ENCODE peak calls at places on chromosomes 5 and 9, in ten cellular contexts. R is ovary, E is stomach, L is adrenal gland, D is body of pancreas, W is suprapubic skin, H is breast epithelium, A is spleen, Y is prostate gland, S is uterus. Z is an unnamed sample.

GRCh38 chr5:97121848-97122247 is 20.6 kb downstream of the LIX1 start:
- DNase-seq in R (no peak), E (no peak), L (no peak), D (no peak), W (no peak), H (no peak), A (no peak), Y (no peak), S (no peak), Z (no peak)

GRCh38 chr9:109354190-109354589 is 33.3 kb upstream of the EPB41L4B start:
- DNase-seq in R (no peak), E (no peak), L (no peak), D (no peak), W (no peak), H (no peak), A (no peak), Y (no peak), S (no peak), Z (no peak)

GRCh38 chr5:93078082-93079038 is 502.7 kb downstream of the NR2F1-AS1 start:
- DNase-seq in R (peak), E (peak), L (peak), D (peak), W (no peak), H (no peak), A (no peak), Y (peak), S (peak), Z (no peak)

GRCh38 chr5:33297760-33298216 is 143.0 kb upstream of the TARS1 start:
- DNase-seq in R (no peak), E (no peak), L (no peak), D (no peak), W (no peak), H (no peak), A (peak), Y (no peak), S (no peak), Z (no peak)

GRCh38 chr5:140800816-140801493 is at the start of gene PCDHA3:
- DNase-seq in R (no peak), E (no peak), L (no peak), D (peak), W (no peak), H (no peak), A (no peak), Y (no peak), S (no peak), Z (no peak)

GRCh38 chr5:175718401-175719108 is 60.7 kb downstream of the HRH2 start:
- DNase-seq in R (no peak), E (peak), L (no peak), D (peak), W (peak), H (peak), A (no peak), Y (peak), S (no peak), Z (no peak)

GRCh38 chr5:72280655-72281069 is 39.4 kb downstream of the MRPS27 start:
- DNase-seq in R (peak), E (no peak), L (peak), D (no peak), W (no peak), H (no peak), A (no peak), Y (no peak), S (peak), Z (no peak)

GRCh38 chr9:15176821-15177220 is 130.2 kb downstream of the TTC39B start:
- DNase-seq in R (no peak), E (no peak), L (no peak), D (no peak), W (no peak), H (no peak), A (no peak), Y (no peak), S (no peak), Z (no peak)

GRCh38 chr5:24633705-24634325 is 11.0 kb downstream of the CDH10 start:
- DNase-seq in R (no peak), E (no peak), L (no peak), D (no peak), W (no peak), H (no peak), A (no peak), Y (no peak), S (no peak), Z (no peak)

GRCh38 chr5:168611163-168611562 is 32.0 kb upstream of the PANK3 start:
- DNase-seq in R (no peak), E (no peak), L (no peak), D (no peak), W (no peak), H (no peak), A (no peak), Y (no peak), S (no peak), Z (no peak)

GRCh38 chr9:78031271-78031825 is at the start of gene GNAQ:
- DNase-seq in R (peak), E (no peak), L (peak), D (peak), W (peak), H (no peak), A (peak), Y (no peak), S (peak), Z (no peak)

GRCh38 chr5:165913059-165913458 is 2378.4 kb upstream of the WWC1 start:
- DNase-seq in R (no peak), E (no peak), L (no peak), D (no peak), W (no peak), H (no peak), A (no peak), Y (no peak), S (no peak), Z (no peak)

GRCh38 chr9:126499005-126499910 is 114.5 kb upstream of the LMX1B start:
- DNase-seq in R (peak), E (peak), L (no peak), D (peak), W (no peak), H (no peak), A (peak), Y (no peak), S (peak), Z (no peak)

GRCh38 chr9:132694144-132694543 is 23.9 kb downstream of the GTF3C4 start:
- DNase-seq in R (no peak), E (no peak), L (no peak), D (no peak), W (no peak), H (no peak), A (no peak), Y (no peak), S (no peak), Z (no peak)

GRCh38 chr5:78644129-78644528 is 4.4 kb downstream of the LHFPL2 start:
- DNase-seq in R (no peak), E (no peak), L (no peak), D (no peak), W (no peak), H (no peak), A (no peak), Y (no peak), S (no peak), Z (no peak)

GRCh38 chr5:28301676-28302075 is 1263.3 kb upstream of the CDH9 start:
- DNase-seq in R (no peak), E (no peak), L (peak), D (no peak), W (no peak), H (no peak), A (no peak), Y (no peak), S (no peak), Z (no peak)

GRCh38 chr9:21670374-21670773 is 132.1 kb upstream of the MTAP start:
- DNase-seq in R (no peak), E (no peak), L (no peak), D (no peak), W (no peak), H (no peak), A (no peak), Y (no peak), S (no peak), Z (no peak)

GRCh38 chr5:113043491-113043931 is 66.9 kb downstream of the DCP2 start:
- DNase-seq in R (no peak), E (no peak), L (no peak), D (peak), W (no peak), H (no peak), A (no peak), Y (no peak), S (no peak), Z (no peak)

GRCh38 chr9:126151671-126152050 is 175.0 kb upstream of the MVB12B start:
- DNase-seq in R (no peak), E (peak), L (no peak), D (no peak), W (no peak), H (no peak), A (peak), Y (peak), S (no peak), Z (no peak)

GRCh38 chr9:2181794-2182193 is 166.6 kb downstream of the SMARCA2 start:
- DNase-seq in R (no peak), E (peak), L (peak), D (peak), W (no peak), H (no peak), A (no peak), Y (no peak), S (no peak), Z (no peak)

GRCh38 chr9:131735238-131736181 is 4.4 kb downstream of the RAPGEF1 start:
- DNase-seq in R (no peak), E (peak), L (no peak), D (no peak), W (no peak), H (no peak), A (no peak), Y (no peak), S (no peak), Z (no peak)

GRCh38 chr5:160333726-160334125 is 21.4 kb upstream of the CCNJL start:
- DNase-seq in R (no peak), E (no peak), L (no peak), D (no peak), W (no peak), H (no peak), A (no peak), Y (no peak), S (no peak), Z (no peak)

GRCh38 chr5:61346511-61346910 is 14.5 kb downstream of the ZSWIM6 start:
- DNase-seq in R (no peak), E (no peak), L (no peak), D (no peak), W (no peak), H (no peak), A (no peak), Y (no peak), S (no peak), Z (no peak)

GRCh38 chr5:94111209-94112004 is 370.0 kb upstream of the POU5F2 start:
- DNase-seq in R (peak), E (peak), L (peak), D (peak), W (peak), H (peak), A (peak), Y (peak), S (peak), Z (peak)

GRCh38 chr5:126514159-126515141 is 80.6 kb downstream of the ALDH7A1 start:
- DNase-seq in R (peak), E (no peak), L (peak), D (no peak), W (no peak), H (no peak), A (no peak), Y (no peak), S (no peak), Z (no peak)

GRCh38 chr5:36156124-36156601 is 4.3 kb downstream of the SKP2 start:
- DNase-seq in R (no peak), E (no peak), L (no peak), D (no peak), W (no peak), H (no peak), A (no peak), Y (no peak), S (no peak), Z (no peak)

GRCh38 chr9:99115947-99116543 is 11.1 kb downstream of the TGFBR1 start:
- DNase-seq in R (no peak), E (no peak), L (no peak), D (no peak), W (no peak), H (no peak), A (no peak), Y (no peak), S (no peak), Z (no peak)

GRCh38 chr5:56356876-56357160 is 123.7 kb upstream of the ANKRD55 start:
- DNase-seq in R (no peak), E (no peak), L (no peak), D (no peak), W (no peak), H (no peak), A (no peak), Y (no peak), S (no peak), Z (no peak)

GRCh38 chr9:2662496-2662895 is 40.9 kb downstream of the VLDLR start:
- DNase-seq in R (no peak), E (peak), L (no peak), D (peak), W (no peak), H (no peak), A (no peak), Y (no peak), S (no peak), Z (no peak)

GRCh38 chr5:96344678-96345612 is 88.1 kb downstream of the PCSK1 start:
- DNase-seq in R (no peak), E (peak), L (peak), D (peak), W (no peak), H (no peak), A (no peak), Y (peak), S (no peak), Z (no peak)

GRCh38 chr9:133591116-133591910 is 17.9 kb downstream of the FAM163B start:
- DNase-seq in R (no peak), E (no peak), L (no peak), D (no peak), W (no peak), H (no peak), A (no peak), Y (no peak), S (no peak), Z (no peak)

GRCh38 chr5:84885479-84886258 is 501.0 kb upstream of the EDIL3 start:
- DNase-seq in R (peak), E (no peak), L (peak), D (no peak), W (no peak), H (no peak), A (no peak), Y (no peak), S (peak), Z (no peak)

GRCh38 chr9:20477940-20478620 is 144.2 kb downstream of the MLLT3 start:
- DNase-seq in R (no peak), E (no peak), L (no peak), D (no peak), W (no peak), H (no peak), A (no peak), Y (no peak), S (no peak), Z (no peak)

GRCh38 chr9:73154271-73154670 is 2.6 kb downstream of the ANXA1 start:
- DNase-seq in R (no peak), E (no peak), L (no peak), D (no peak), W (no peak), H (no peak), A (no peak), Y (no peak), S (no peak), Z (no peak)

GRCh38 chr5:75611324-75612210 is at the start of gene ANKDD1B:
- DNase-seq in R (peak), E (peak), L (peak), D (peak), W (peak), H (peak), A (peak), Y (peak), S (peak), Z (no peak)

GRCh38 chr5:134079748-134080581 is 34.5 kb upstream of the TCF7 start:
- DNase-seq in R (no peak), E (no peak), L (no peak), D (no peak), W (no peak), H (no peak), A (peak), Y (no peak), S (no peak), Z (no peak)

GRCh38 chr9:107276966-107277710 is 5.9 kb upstream of the RAD23B start:
- DNase-seq in R (no peak), E (no peak), L (no peak), D (no peak), W (no peak), H (no peak), A (no peak), Y (no peak), S (no peak), Z (no peak)

GRCh38 chr9:130961511-130962300 is 22.7 kb upstream of the FIBCD1 start:
- DNase-seq in R (no peak), E (no peak), L (no peak), D (no peak), W (no peak), H (no peak), A (no peak), Y (no peak), S (no peak), Z (no peak)

DNA sequence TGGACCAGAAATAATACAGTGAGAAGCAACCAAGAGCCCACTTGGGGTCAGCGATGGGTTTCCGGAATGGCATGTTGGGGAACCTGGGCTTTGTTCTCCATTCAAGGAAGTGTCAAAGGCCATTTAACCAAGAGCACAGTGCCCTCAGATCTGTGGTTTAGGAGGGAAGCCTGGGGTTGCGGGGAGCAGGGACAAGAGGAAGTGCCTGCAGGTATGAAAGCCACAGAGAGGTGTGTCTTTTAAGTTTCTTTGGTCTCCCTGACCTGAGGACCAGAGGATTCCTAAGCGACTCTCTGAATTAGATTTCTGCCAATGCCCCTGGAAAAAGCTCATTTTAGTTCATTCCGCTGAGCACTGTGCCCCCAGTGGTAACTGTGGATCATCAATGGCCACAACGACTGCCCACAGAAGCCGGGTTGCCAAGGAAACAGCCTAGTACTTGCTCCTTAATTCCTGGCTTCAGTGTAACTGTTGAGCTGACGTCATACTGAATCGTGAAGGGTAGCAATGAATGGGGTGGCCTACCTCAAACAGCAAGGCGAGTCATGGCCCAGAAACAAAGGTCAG is 107.3 kb upstream of the SPIN1 start:
- DNase-seq in R (no peak), E (no peak), L (no peak), D (no peak), W (no peak), H (no peak), A (no peak), Y (no peak), S (no peak), Z (no peak)
- TF ChIP-seq CTCF in R (no peak), E (no peak), L (no peak), D (no peak), W (no peak), H (no peak), A (no peak), Y (no peak), S (no peak), Z (no peak)

GRCh38 chr5:14864181-14864812 is 7.3 kb downstream of the ANKH start:
- DNase-seq in R (no peak), E (no peak), L (no peak), D (no peak), W (no peak), H (no peak), A (no peak), Y (no peak), S (no peak), Z (no peak)

GRCh38 chr5:14863105-14863504 is 8.5 kb downstream of the ANKH start:
- DNase-seq in R (no peak), E (no peak), L (no peak), D (peak), W (no peak), H (no peak), A (no peak), Y (no peak), S (no peak), Z (no peak)

GRCh38 chr5:14861123-14861757 is 10.3 kb downstream of the ANKH start:
- DNase-seq in R (no peak), E (no peak), L (no peak), D (no peak), W (no peak), H (no peak), A (no peak), Y (no peak), S (no peak), Z (no peak)

GRCh38 chr5:14859150-14859549 is 12.4 kb downstream of the ANKH start:
- DNase-seq in R (no peak), E (no peak), L (no peak), D (no peak), W (no peak), H (no peak), A (no peak), Y (no peak), S (no peak), Z (no peak)

GRCh38 chr5:14859980-14860379 is 11.6 kb downstream of the ANKH start:
- DNase-seq in R (no peak), E (no peak), L (no peak), D (peak), W (no peak), H (no peak), A (no peak), Y (peak), S (no peak), Z (no peak)
- H3K27ac ChIP-seq in R (no peak), E (no peak), L (no peak), D (no peak), W (no peak), H (peak), A (no peak), Y (peak), S (no peak), Z (no peak)

GRCh38 chr9:91212592-91213243 is 149.0 kb downstream of the AUH start:
- DNase-seq in R (no peak), E (no peak), L (no peak), D (no peak), W (no peak), H (no peak), A (no peak), Y (no peak), S (no peak), Z (no peak)

GRCh38 chr9:91210318-91210717 is 151.4 kb downstream of the AUH start:
- DNase-seq in R (no peak), E (no peak), L (no peak), D (no peak), W (no peak), H (no peak), A (no peak), Y (no peak), S (no peak), Z (no peak)

GRCh38 chr9:91211414-91211813 is 150.3 kb downstream of the AUH start:
- DNase-seq in R (no peak), E (peak), L (no peak), D (peak), W (no peak), H (no peak), A (no peak), Y (no peak), S (no peak), Z (no peak)

GRCh38 chr9:91214086-91214485 is 147.6 kb downstream of the AUH start:
- DNase-seq in R (no peak), E (no peak), L (no peak), D (no peak), W (no peak), H (no peak), A (no peak), Y (no peak), S (no peak), Z (no peak)

GRCh38 chr9:91211919-91212318 is 149.8 kb downstream of the AUH start:
- DNase-seq in R (no peak), E (peak), L (no peak), D (peak), W (no peak), H (no peak), A (no peak), Y (no peak), S (no peak), Z (no peak)
- TF ChIP-seq POLR2A in R (no peak), E (no peak), L (no peak), D (peak), W (no peak), H (no peak), A (no peak), Y (no peak), S (no peak), Z (no peak)

DNA sequence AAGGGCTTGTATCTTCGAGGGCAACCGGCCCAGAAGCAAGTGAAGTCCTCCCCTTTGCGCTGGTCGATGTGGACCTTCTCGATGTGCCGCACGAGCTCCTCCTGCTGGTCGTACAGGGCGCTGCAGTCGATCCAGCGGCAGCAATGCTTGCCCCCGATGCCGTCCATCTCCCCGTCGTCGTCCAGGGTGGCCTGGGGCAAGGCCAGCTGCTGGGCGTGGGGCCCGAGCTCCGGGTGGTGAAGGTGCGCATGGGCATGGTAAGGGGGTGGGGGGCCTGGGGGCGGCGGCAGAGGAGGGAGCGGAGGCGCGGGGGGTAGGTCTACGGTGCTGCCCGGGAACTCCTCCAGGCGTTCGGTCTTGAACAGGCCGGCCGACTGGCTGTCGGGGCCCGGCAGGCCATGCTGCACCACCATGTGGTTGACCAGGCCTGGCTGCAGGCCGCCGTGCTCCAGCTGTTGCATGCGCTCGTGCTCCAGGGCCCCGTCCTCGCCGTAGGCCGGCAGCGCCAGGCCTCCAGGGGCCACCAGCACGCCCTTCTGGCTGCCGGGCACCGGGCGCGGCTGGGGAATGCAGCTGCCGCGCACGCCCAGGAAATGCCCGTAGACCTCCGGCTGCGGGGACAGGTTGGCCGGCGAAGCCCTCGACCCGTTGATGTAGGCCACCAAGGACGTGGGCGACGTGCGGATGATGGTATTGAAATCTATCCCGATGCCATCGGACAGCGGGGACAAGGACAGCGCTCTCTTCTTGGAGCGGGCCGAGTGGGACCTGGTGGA is 181.8 kb downstream of the GLIS3 start:
- DNase-seq in R (peak), E (no peak), L (no peak), D (no peak), W (peak), H (no peak), A (peak), Y (no peak), S (no peak), Z (no peak)
- TF ChIP-seq CTCF in R (no peak), E (peak), L (peak), D (no peak), W (peak), H (no peak), A (peak), Y (no peak), S (no peak), Z (no peak)